ENCODE peak calls at places on chromosome 1, in four cellular contexts. Z is sciatic nerve, H is cardiac septum, X is psoas muscle. R is an unnamed sample.

GRCh38 chr1:101506541-101507164 is 269.8 kb downstream of the S1PR1 start:
- DNase-seq in Z (no peak), H (no peak), X (no peak), R (no peak)

GRCh38 chr1:156643266-156644092 is 1.6 kb downstream of the BCAN start:
- DNase-seq in Z (no peak), H (no peak), X (no peak), R (no peak)

GRCh38 chr1:237327061-237327460 is 285.1 kb downstream of the RYR2 start:
- DNase-seq in Z (no peak), H (no peak), X (no peak), R (no peak)

GRCh38 chr1:40373323-40374283 is at the start of gene SMAP2:
- DNase-seq in Z (peak; percentile 98), H (peak; percentile 99), X (peak; percentile 98), R (peak; percentile 98)

GRCh38 chr1:26862781-26863676 is at the start of gene SFN:
- DNase-seq in Z (no peak), H (no peak), X (no peak), R (no peak)

GRCh38 chr1:205358579-205358978 is 1.9 kb upstream of the KLHDC8A start:
- DNase-seq in Z (no peak), H (no peak), X (no peak), R (no peak)

GRCh38 chr1:17653728-17654351 is 101.3 kb upstream of the ACTL8 start:
- DNase-seq in Z (no peak), H (no peak), X (peak; percentile 68), R (no peak)

GRCh38 chr1:226302731-226303130 is 6.2 kb downstream of the LIN9 start:
- DNase-seq in Z (no peak), H (no peak), X (no peak), R (no peak)

GRCh38 chr1:243287652-243288051 is 31.8 kb downstream of the SDCCAG8 start:
- DNase-seq in Z (no peak), H (no peak), X (no peak), R (no peak)

GRCh38 chr1:29197590-29197924 is 15.9 kb upstream of the SRSF4 start:
- DNase-seq in Z (no peak), H (no peak), X (no peak), R (no peak)

GRCh38 chr1:27403065-27403726 is 10.8 kb downstream of the GPR3 start:
- DNase-seq in Z (peak; percentile 81), H (peak; percentile 83), X (peak; percentile 91), R (no peak)

GRCh38 chr1:9331558-9332346 is 39.1 kb downstream of the SPSB1 start:
- DNase-seq in Z (no peak), H (no peak), X (no peak), R (no peak)

GRCh38 chr1:223715710-223716103 is 3.4 kb downstream of the CAPN2 start:
- DNase-seq in Z (no peak), H (no peak), X (no peak), R (no peak)

GRCh38 chr1:32717503-32717902 is 14.9 kb upstream of the SYNC start:
- DNase-seq in Z (no peak), H (no peak), X (no peak), R (no peak)

GRCh38 chr1:115189814-115190541 is 100.7 kb upstream of the TSPAN2 start:
- DNase-seq in Z (no peak), H (no peak), X (no peak), R (no peak)

GRCh38 chr1:94093996-94094395 is 27.0 kb downstream of the ABCA4 start:
- DNase-seq in Z (no peak), H (no peak), X (no peak), R (no peak)

GRCh38 chr1:32014937-32015363 is 1.3 kb downstream of the KHDRBS1 start:
- DNase-seq in Z (no peak), H (no peak), X (no peak), R (no peak)

GRCh38 chr1:203129501-203130231 is 2.1 kb downstream of the ADORA1 start:
- DNase-seq in Z (peak; percentile 67), H (peak; percentile 89), X (peak; percentile 77), R (peak; percentile 58)

R was measured in left lobe of liver.